ENCODE peak calls at places on chromosome 12, in six cellular contexts. S is NCI-H1694, J is cardiac fibroblast, B is hypothalamus, K is neural progenitor cell, L is EH. U is an unnamed sample.
A peak's percentile ranks its signal among the peaks of the same experiment; 100 is the strongest.

GRCh38 chr12:3207858-3208257 is 130.7 kb downstream of the TSPAN9 start:
- DNase-seq in S (no peak), K (peak; percentile 57), J (no peak), B (no peak), L (no peak), U (peak; percentile 79)

GRCh38 chr12:39127401-39127800 is 222.0 kb upstream of the CPNE8 start:
- DNase-seq in L (no peak), J (peak; percentile 9), K (no peak), S (no peak), B (no peak), U (no peak)

GRCh38 chr12:89756100-89756637 is 47.5 kb upstream of the ATP2B1 start:
- DNase-seq in K (no peak), S (no peak), L (no peak), J (no peak), B (no peak), U (no peak)

GRCh38 chr12:65707051-65707450 is 117.2 kb upstream of the HMGA2 start:
- DNase-seq in B (no peak), J (no peak), S (no peak), L (no peak), K (no peak), U (no peak)

GRCh38 chr12:67991158-67991557 is 1.9 kb downstream of the IFNG-AS1 start:
- DNase-seq in S (no peak), L (no peak), K (no peak), J (no peak), B (no peak), U (no peak)

GRCh38 chr12:128079-128478 is 61.5 kb downstream of the IQSEC3 start:
- DNase-seq in L (no peak), B (no peak), S (no peak), J (no peak), K (no peak), U (peak; percentile 11)

GRCh38 chr12:29519585-29520182 is 22.2 kb upstream of the OVCH1 start:
- DNase-seq in S (peak; percentile 57), J (peak; percentile 79), B (no peak), L (peak; percentile 46), K (peak; percentile 44), U (peak; percentile 9)

GRCh38 chr12:55707841-55708694 is at the start of gene ITGA7:
- DNase-seq in K (peak; percentile 97), L (peak; percentile 43), J (no peak), S (peak; percentile 17), B (peak; percentile 62), U (peak; percentile 89)

GRCh38 chr12:90295858-90296257 is 587.2 kb upstream of the ATP2B1 start:
- DNase-seq in B (no peak), L (no peak), K (no peak), J (no peak), S (no peak), U (no peak)

GRCh38 chr12:55847033-55847432 is 4.3 kb upstream of the MMP19 start:
- DNase-seq in S (no peak), K (no peak), B (peak; percentile 62), L (peak; percentile 86), J (peak; percentile 80), U (no peak)

GRCh38 chr12:64652346-64652745 is 42.1 kb downstream of the RASSF3 start:
- DNase-seq in S (no peak), B (no peak), J (no peak), K (no peak), L (no peak), U (peak; percentile 62)

GRCh38 chr12:1827806-1828805 is 7.7 kb downstream of the LRTM2 start:
- DNase-seq in J (no peak), B (no peak), S (no peak), L (no peak), K (no peak), U (no peak)

GRCh38 chr12:12228402-12228801 is 38.4 kb downstream of the LRP6 start:
- DNase-seq in K (peak; percentile 43), L (no peak), S (no peak), B (no peak), J (no peak), U (peak; percentile 9)

GRCh38 chr12:57983150-57983857 is 41.9 kb downstream of the ATP23 start:
- DNase-seq in S (peak; percentile 50), L (peak; percentile 68), J (peak; percentile 77), K (peak; percentile 71), B (peak; percentile 12), U (peak; percentile 61)

GRCh38 chr12:72277415-72277814 is 5.2 kb downstream of the TRHDE start:
- DNase-seq in B (no peak), S (no peak), L (peak; percentile 63), K (no peak), J (no peak), U (peak; percentile 80)

GRCh38 chr12:120710805-120711296 is 593 bp downstream of the UNC119B start:
- DNase-seq in L (peak; percentile 35), S (no peak), J (no peak), B (peak; percentile 30), K (peak; percentile 65), U (peak; percentile 49)

GRCh38 chr12:20883288-20883687 is 72.8 kb downstream of the SLCO1B3 start:
- DNase-seq in S (no peak), J (peak; percentile 74), B (no peak), K (no peak), L (no peak), U (no peak)

U was measured in NCI-H69.